ENCODE peak calls at places on chromosomes 1 and 21, in seven cellular contexts. T, K, C, E, V, S and X are unnamed samples.
A peak's percentile ranks its signal among the peaks of the same experiment; 100 is the strongest.

GRCh38 chr21:45157932-45158331 is 83.6 kb downstream of the ADARB1 start:
- DNase-seq in E (no peak), T (no peak), C (no peak), V (no peak), K (no peak), S (no peak), X (no peak)

GRCh38 chr1:95475686-95476457 is 241.9 kb downstream of the RWDD3 start:
- DNase-seq in K (no peak), C (no peak), S (no peak), E (no peak), T (no peak), V (no peak), X (no peak)

GRCh38 chr1:30966690-30967369 is 58.3 kb upstream of the SDC3 start:
- DNase-seq in C (no peak), V (no peak), S (no peak), E (peak; percentile 85), T (no peak), K (peak; percentile 43), X (no peak)

GRCh38 chr1:28195780-28196179 is 19.3 kb upstream of the PTAFR start:
- DNase-seq in E (no peak), C (no peak), V (no peak), T (no peak), S (no peak), K (no peak), X (no peak)

GRCh38 chr1:212452323-212453155 is 19.8 kb downstream of the NENF start:
- DNase-seq in V (no peak), E (peak; percentile 87), K (no peak), C (peak; percentile 69), S (peak; percentile 73), T (no peak), X (peak; percentile 39)

GRCh38 chr1:229037806-229038405 is 233.0 kb upstream of the RAB4A start:
- DNase-seq in C (no peak), V (no peak), E (no peak), K (peak; percentile 43), T (no peak), S (no peak), X (no peak)

GRCh38 chr1:3266870-3267549 is 187.5 kb upstream of the ARHGEF16 start:
- DNase-seq in E (no peak), T (no peak), C (no peak), K (no peak), V (no peak), S (no peak), X (no peak)

GRCh38 chr1:197024460-197024859 is 42.6 kb downstream of the F13B start:
- DNase-seq in C (no peak), V (no peak), E (peak; percentile 62), T (no peak), K (no peak), S (no peak), X (no peak)

GRCh38 chr1:226603030-226603960 is 54.7 kb downstream of the STUM start:
- DNase-seq in K (peak; percentile 33), E (peak; percentile 76), S (no peak), V (no peak), C (no peak), T (peak; percentile 82), X (peak; percentile 49)

GRCh38 chr1:212630159-212630900 is 21.8 kb downstream of the ATF3 start:
- DNase-seq in C (peak; percentile 24), V (peak; percentile 71), E (peak; percentile 63), K (peak; percentile 28), T (peak; percentile 74), S (no peak), X (peak; percentile 67)

GRCh38 chr1:196732526-196732925 is 42.1 kb upstream of the CFHR3 start:
- DNase-seq in E (peak; percentile 3), S (no peak), C (no peak), K (no peak), V (no peak), T (no peak), X (no peak)

GRCh38 chr1:110634455-110635281 is 28.5 kb upstream of the KCNA2 start:
- DNase-seq in K (peak; percentile 60), T (peak; percentile 58), E (peak; percentile 39), V (peak; percentile 80), C (peak; percentile 73), S (no peak), X (peak; percentile 74)

GRCh38 chr1:157105988-157106812 is 6.6 kb upstream of the ETV3L start:
- DNase-seq in S (peak; percentile 18), E (peak; percentile 92), C (no peak), K (peak; percentile 78), T (peak; percentile 16), V (peak; percentile 62), X (no peak)

GRCh38 chr1:169130683-169131082 is 24.2 kb downstream of the ATP1B1 start:
- DNase-seq in S (no peak), T (no peak), E (no peak), V (no peak), K (no peak), C (no peak), X (no peak)

GRCh38 chr1:202007279-202007678 is 3.1 kb upstream of the ELF3 start:
- DNase-seq in V (no peak), S (no peak), K (no peak), E (no peak), T (no peak), C (no peak), X (no peak)

GRCh38 chr1:206002160-206002559 is 1.0 kb downstream of the RAB7B start:
- DNase-seq in S (no peak), C (no peak), K (peak; percentile 88), T (no peak), V (no peak), E (no peak), X (no peak)

GRCh38 chr1:236063919-236064673 is 794 bp downstream of the NID1 start:
- DNase-seq in T (no peak), S (no peak), E (peak; percentile 86), K (no peak), V (peak; percentile 16), C (no peak), X (peak; percentile 14)

GRCh38 chr1:32701951-32702598 is 495 bp downstream of the SYNC start:
- DNase-seq in V (no peak), C (no peak), K (peak; percentile 42), E (peak; percentile 61), S (no peak), T (peak; percentile 15), X (no peak)

GRCh38 chr1:224080082-224080774 is 33.7 kb upstream of the FBXO28 start:
- DNase-seq in S (no peak), K (peak; percentile 38), T (peak; percentile 31), V (no peak), E (peak; percentile 86), C (no peak), X (peak; percentile 6)

GRCh38 chr1:226646026-226646869 is 92.8 kb downstream of the ITPKB start:
- DNase-seq in T (no peak), K (peak; percentile 72), S (no peak), V (no peak), E (no peak), C (no peak), X (peak; percentile 27)

GRCh38 chr1:47587891-47588582 is 150.2 kb downstream of the FOXD2 start:
- DNase-seq in S (no peak), K (no peak), T (no peak), C (no peak), V (no peak), E (no peak), X (no peak)

GRCh38 chr1:95380909-95381308 is 146.9 kb downstream of the RWDD3 start:
- DNase-seq in T (no peak), K (no peak), E (no peak), S (no peak), V (no peak), C (no peak), X (no peak)

GRCh38 chr1:93448292-93448982 is 519 bp downstream of the FNBP1L start:
- DNase-seq in V (no peak), T (no peak), S (peak; percentile 25), E (peak; percentile 48), K (peak; percentile 4), C (no peak), X (no peak)

GRCh38 chr1:23526329-23527041 is 4.5 kb downstream of the E2F2 start:
- DNase-seq in E (no peak), C (no peak), V (no peak), S (no peak), K (no peak), T (no peak), X (no peak)

GRCh38 chr1:65948609-65949229 is 156.0 kb downstream of the PDE4B start:
- DNase-seq in V (no peak), E (peak; percentile 60), K (no peak), S (peak; percentile 12), T (peak; percentile 68), C (no peak), X (peak; percentile 33)

GRCh38 chr1:53139911-53140310 is 2.5 kb downstream of the SLC1A7 start:
- DNase-seq in E (peak; percentile 45), K (peak; percentile 29), C (no peak), V (no peak), T (no peak), S (no peak), X (no peak)

GRCh38 chr1:116164056-116164889 is 53.1 kb downstream of the MAB21L3 start:
- DNase-seq in S (no peak), K (no peak), V (no peak), C (peak; percentile 63), T (no peak), E (peak; percentile 11), X (no peak)

GRCh38 chr21:45822429-45823099 is 159.0 kb upstream of the COL6A1 start:
- DNase-seq in V (no peak), E (no peak), S (no peak), K (no peak), T (no peak), C (no peak), X (no peak)

GRCh38 chr21:46120301-46121285 is 22.7 kb downstream of the COL6A2 start:
- DNase-seq in K (no peak), E (no peak), S (no peak), V (no peak), T (no peak), C (no peak), X (no peak)

GRCh38 chr1:150256549-150257341 is 829 bp upstream of the CA14 start:
- DNase-seq in K (no peak), C (peak; percentile 53), T (peak; percentile 91), S (no peak), E (peak; percentile 64), V (no peak), X (peak; percentile 75)